ENCODE peak calls at places on chromosomes 11 and 22, in seven cellular contexts. U is neural crest cell, I is mesenteric fat pad, N is endothelial cell of umbilical vein, R is NCI-H510A treated with DMSO at 0.1 percent for 48 hours, A is GM19239, O is PC-9. S is an unnamed sample.

GRCh38 chr22:19878461-19879247 is 24.0 kb upstream of the GNB1L start:
- DNase-seq in R (no peak), A (no peak), O (no peak), I (peak; percentile 87), U (no peak), N (no peak), S (peak; percentile 1)

GRCh38 chr11:4979021-4979420 is 15.6 kb upstream of the OR51L1 start:
- DNase-seq in U (no peak), N (no peak), I (no peak), O (no peak), R (no peak), A (no peak), S (no peak)

GRCh38 chr11:64372802-64373597 is 14.0 kb downstream of the RPS6KA4 start:
- DNase-seq in O (no peak), U (no peak), N (no peak), A (no peak), R (peak; percentile 94), I (no peak), S (no peak)

GRCh38 chr11:59550368-59550841 is 39.1 kb downstream of the OR4D9 start:
- DNase-seq in U (peak; percentile 84), I (peak; percentile 91), N (peak; percentile 96), R (peak; percentile 95), O (peak; percentile 91), A (peak; percentile 36), S (peak; percentile 95)

GRCh38 chr22:37850801-37851200 is 1.6 kb downstream of the EIF3L start:
- DNase-seq in O (no peak), U (no peak), N (no peak), I (no peak), R (no peak), A (no peak), S (no peak)

GRCh38 chr11:94130589-94131362 is 2.1 kb downstream of the PANX1 start:
- DNase-seq in I (no peak), A (no peak), R (no peak), O (no peak), U (no peak), N (peak; percentile 36), S (no peak)

GRCh38 chr11:65558002-65558784 is at the start of gene LTBP3:
- DNase-seq in A (peak; percentile 72), U (no peak), O (peak; percentile 92), I (no peak), N (peak; percentile 84), R (peak; percentile 53), S (peak; percentile 83)

GRCh38 chr22:39528080-39528661 is 4.4 kb downstream of the RPS19BP1 start:
- DNase-seq in I (no peak), A (no peak), R (no peak), N (no peak), U (peak; percentile 8), O (peak; percentile 17), S (peak; percentile 60)

GRCh38 chr22:26656896-26657851 is at the start of gene MIAT:
- DNase-seq in N (no peak), I (no peak), O (no peak), U (peak; percentile 38), A (peak; percentile 38), R (peak; percentile 31), S (peak; percentile 88)

GRCh38 chr22:45885171-45885840 is 91.7 kb downstream of the WNT7B start:
- DNase-seq in I (no peak), N (no peak), O (no peak), U (no peak), A (no peak), R (no peak), S (no peak)

GRCh38 chr11:19868281-19868821 is 155.7 kb downstream of the NAV2 start:
- DNase-seq in I (no peak), R (no peak), O (peak; percentile 47), A (no peak), U (no peak), N (peak; percentile 38), S (no peak)

GRCh38 chr11:31254411-31254810 is 115.1 kb downstream of the DCDC1 start:
- DNase-seq in A (no peak), R (no peak), I (no peak), N (no peak), O (no peak), U (no peak), S (peak; percentile 17)

GRCh38 chr11:116719102-116719501 is 53.7 kb downstream of the BUD13 start:
- DNase-seq in U (no peak), N (no peak), O (no peak), R (no peak), A (no peak), I (no peak), S (no peak)

GRCh38 chr11:74018331-74019005 is 9.6 kb upstream of the UCP3 start:
- DNase-seq in N (no peak), I (peak; percentile 95), R (no peak), O (peak; percentile 87), U (no peak), A (no peak), S (no peak)

GRCh38 chr11:45145421-45146071 is 893 bp upstream of the PRDM11 start:
- DNase-seq in I (peak; percentile 84), U (no peak), O (no peak), R (no peak), N (peak; percentile 23), A (no peak), S (peak; percentile 83)

GRCh38 chr11:57464343-57465181 is 4.2 kb downstream of the RTN4RL2 start:
- DNase-seq in O (no peak), I (no peak), A (no peak), U (no peak), R (no peak), N (no peak), S (peak; percentile 65)

GRCh38 chr11:110774138-110775014 is 62.1 kb upstream of the ARHGAP20 start:
- DNase-seq in N (no peak), O (no peak), U (no peak), A (no peak), I (no peak), R (no peak), S (no peak)

GRCh38 chr22:45271667-45272188 is 13.0 kb upstream of the UPK3A start:
- DNase-seq in A (no peak), I (no peak), R (no peak), O (no peak), N (no peak), U (no peak), S (no peak)

GRCh38 chr11:6538456-6538855 is 41.4 kb downstream of the DNHD1 start:
- DNase-seq in O (no peak), N (no peak), R (no peak), A (no peak), I (no peak), U (no peak), S (no peak)

GRCh38 chr11:75543808-75544207 is 18.1 kb upstream of the GDPD5 start:
- DNase-seq in A (no peak), I (no peak), R (no peak), U (no peak), N (no peak), O (no peak), S (no peak)